ENCODE peak calls at places on chromosomes 5 and 9, in four cellular contexts. G, P, S and D are unnamed samples.

GRCh38 chr9:84808416-84808815 is 138.9 kb downstream of the NTRK2 start:
- DNase-seq in G (no peak), P (no peak), S (no peak), D (no peak)

GRCh38 chr5:39517800-39518199 is 93.0 kb upstream of the DAB2 start:
- DNase-seq in P (no peak), S (no peak), G (no peak), D (no peak)

GRCh38 chr5:152864447-152864846 is 459.4 kb upstream of the NMUR2 start:
- DNase-seq in P (no peak), G (no peak), S (no peak), D (no peak)

GRCh38 chr5:148913493-148913892 is 87.1 kb downstream of the ADRB2 start:
- DNase-seq in G (no peak), P (no peak), S (no peak), D (no peak)

GRCh38 chr5:142012186-142012785 is 541 bp downstream of the GNPDA1 start:
- DNase-seq in P (peak), S (peak), G (no peak), D (no peak)

GRCh38 chr5:96219580-96220281 is 213.3 kb downstream of the PCSK1 start:
- DNase-seq in P (no peak), G (no peak), S (no peak), D (no peak)

GRCh38 chr9:70406446-70406862 is 8.0 kb downstream of the KLF9 start:
- DNase-seq in G (no peak), P (no peak), S (no peak), D (no peak)

GRCh38 chr9:19161257-19162025 is 34.1 kb upstream of the PLIN2 start:
- DNase-seq in S (no peak), G (no peak), P (no peak), D (no peak)

GRCh38 chr9:136853596-136854112 is 1.5 kb downstream of the MAMDC4 start:
- DNase-seq in G (no peak), P (peak), S (peak), D (no peak)

GRCh38 chr5:147578228-147579024 is 68.6 kb upstream of the DPYSL3 start:
- DNase-seq in P (no peak), G (peak), S (no peak), D (no peak)

GRCh38 chr9:111099199-111100005 is 61.1 kb upstream of the LPAR1 start:
- DNase-seq in G (no peak), S (no peak), P (no peak), D (no peak)

GRCh38 chr5:16461026-16461425 is 4.6 kb downstream of the ZNF622 start:
- DNase-seq in G (no peak), P (no peak), S (no peak), D (no peak)

GRCh38 chr5:105288946-105289345 is 1726.4 kb upstream of the NUDT12 start:
- DNase-seq in P (no peak), S (no peak), G (no peak), D (no peak)

GRCh38 chr5:43601454-43602260 is 1.3 kb upstream of the NNT start:
- DNase-seq in G (peak), S (no peak), P (no peak), D (no peak)

GRCh38 chr5:89359046-89359445 is 476.1 kb upstream of the MEF2C start:
- DNase-seq in S (no peak), G (no peak), P (no peak), D (no peak)

GRCh38 chr5:147303976-147304375 is 69.2 kb downstream of the STK32A start:
- DNase-seq in S (no peak), G (no peak), P (no peak), D (no peak)

GRCh38 chr9:124855566-124855943 is 2.3 kb downstream of the WDR38 start:
- DNase-seq in S (no peak), G (no peak), P (no peak), D (no peak)

GRCh38 chr5:77987331-77987730 is 211.2 kb upstream of the TBCA start:
- DNase-seq in S (no peak), G (no peak), P (no peak), D (no peak)

GRCh38 chr5:128774605-128775004 is 190.7 kb upstream of the SLC27A6 start:
- DNase-seq in S (no peak), P (no peak), G (no peak), D (no peak)

GRCh38 chr5:95446009-95446408 is 54.8 kb downstream of the FAM81B start:
- DNase-seq in S (no peak), G (no peak), P (no peak), D (no peak)

GRCh38 chr5:100595152-100595811 is 60.1 kb downstream of the FAM174A start:
- DNase-seq in S (peak), G (no peak), P (no peak), D (no peak)

GRCh38 chr5:35938518-35939227 is at the start of gene CAPSL:
- DNase-seq in P (no peak), S (no peak), G (no peak), D (peak)

GRCh38 chr5:169811023-169811422 is 169.3 kb downstream of the INSYN2B start:
- DNase-seq in P (no peak), G (no peak), S (no peak), D (no peak)

GRCh38 chr9:642014-642413 is 199.5 kb upstream of the DMRT1 start:
- DNase-seq in P (no peak), G (no peak), S (no peak), D (no peak)

GRCh38 chr5:175479125-175479881 is 943 bp downstream of the SFXN1 start:
- DNase-seq in G (no peak), S (no peak), P (peak), D (no peak)

GRCh38 chr5:179867079-179867465 is 8.5 kb upstream of the MRNIP start:
- DNase-seq in G (no peak), P (no peak), S (no peak), D (no peak)

GRCh38 chr5:180007582-180007981 is 64.0 kb downstream of the RNF130 start:
- DNase-seq in G (no peak), S (no peak), P (no peak), D (peak)

GRCh38 chr9:89674667-89675402 is 70.0 kb downstream of the GADD45G start:
- DNase-seq in G (peak), P (peak), S (no peak), D (peak)

GRCh38 chr5:71891856-71892255 is 172.8 kb downstream of the CARTPT start:
- DNase-seq in S (peak), P (no peak), G (no peak), D (no peak)